ENCODE peak calls at places on chromosomes 11 and 22, in ten cellular contexts. B is naive thymus-derived CD4-positive, alpha-beta T cell; U is germinal center; W is nephron progenitor cell; L is NCI-H1930; D is neural progenitor cell; N is stimulated activated effector memory CD8-positive, alpha-beta T cell treated with anti-CD3 and anti-CD28 coated beads, Interleukin-12 subunit alpha, Interleukin-12 subunit beta, amount 100 ng/mL, for 72 hours; X is hippocampal formation; R is sciatic nerve; H is stimulated activated CD4-positive, alpha-beta T cell treated with anti-CD3 and anti-CD28 coated beads, Interleukin-4, amount 100 ng/mL, for 48 hours. M is an unnamed sample.

GRCh38 chr11:66956689-66957290 is 1.4 kb downstream of the PC start:
- DNase-seq in D (peak), H (no peak), N (no peak), B (no peak), W (peak), R (no peak), L (no peak), U (peak), X (no peak), M (no peak)

GRCh38 chr22:36334838-36335603 is 52.7 kb downstream of the MYH9 start:
- DNase-seq in N (no peak), R (no peak), L (no peak), B (no peak), W (no peak), H (no peak), D (peak), U (no peak), X (peak), M (no peak)

GRCh38 chr22:37735054-37735453 is 38.2 kb downstream of the TRIOBP start:
- DNase-seq in U (no peak), R (peak), L (no peak), W (peak), N (no peak), H (no peak), B (no peak), D (peak), X (peak), M (peak)

GRCh38 chr11:127804775-127805446 is 782.4 kb downstream of the ETS1 start:
- DNase-seq in B (no peak), H (no peak), L (no peak), N (no peak), W (no peak), X (no peak), D (no peak), R (no peak), U (no peak), M (no peak)

GRCh38 chr11:65814131-65814959 is 19.4 kb upstream of the SNX32 start:
- DNase-seq in D (no peak), U (no peak), H (no peak), L (no peak), N (no peak), B (no peak), X (no peak), W (no peak), R (no peak), M (peak)

GRCh38 chr11:75733346-75734107 is 15.9 kb downstream of the MOGAT2 start:
- DNase-seq in W (peak), D (peak), U (no peak), R (no peak), N (no peak), L (no peak), X (no peak), B (no peak), H (no peak), M (no peak)

GRCh38 chr22:29136715-29137700 is 64.2 kb downstream of the KREMEN1 start:
- DNase-seq in R (no peak), L (no peak), H (no peak), W (no peak), D (no peak), X (no peak), U (no peak), B (no peak), N (no peak), M (no peak)

GRCh38 chr22:26428515-26429457 is at the start of gene ASPHD2:
- DNase-seq in H (peak), D (peak), U (peak), X (peak), L (peak), N (peak), B (peak), R (no peak), W (peak), M (peak)

GRCh38 chr11:122344281-122344680 is 228.3 kb upstream of the BLID start:
- DNase-seq in B (no peak), D (no peak), R (no peak), N (no peak), W (no peak), H (no peak), L (no peak), U (no peak), X (no peak), M (no peak)

GRCh38 chr22:34623580-34623979 is 442.4 kb upstream of the ISX start:
- DNase-seq in U (no peak), D (no peak), L (no peak), W (no peak), H (no peak), B (no peak), X (no peak), R (no peak), N (no peak), M (no peak)

GRCh38 chr11:64299847-64300648 is at the start of gene CATSPERZ:
- DNase-seq in R (no peak), U (no peak), X (no peak), H (no peak), B (no peak), L (no peak), D (no peak), W (peak), N (no peak), M (peak)

GRCh38 chr11:103338621-103339484 is 229.6 kb downstream of the DYNC2H1 start:
- DNase-seq in X (no peak), U (no peak), N (no peak), L (no peak), R (no peak), H (no peak), W (peak), D (peak), B (no peak), M (no peak)

GRCh38 chr11:102926946-102927623 is 28.4 kb downstream of the MMP13 start:
- DNase-seq in D (no peak), U (no peak), N (no peak), L (no peak), R (no peak), H (no peak), W (no peak), X (no peak), B (no peak), M (no peak)

GRCh38 chr11:30000986-30001385 is 15.8 kb downstream of the KCNA4 start:
- DNase-seq in X (no peak), U (no peak), R (no peak), H (no peak), D (no peak), L (peak), B (no peak), N (no peak), W (no peak), M (no peak)

GRCh38 chr22:30290679-30291333 is 1.5 kb upstream of the CASTOR1 start:
- DNase-seq in W (no peak), N (no peak), L (no peak), H (no peak), R (peak), U (peak), B (no peak), X (peak), D (peak), M (peak)

GRCh38 chr11:65560555-65561418 is 2.6 kb upstream of the LTBP3 start:
- DNase-seq in W (peak), H (no peak), B (no peak), R (peak), L (no peak), D (peak), U (no peak), N (no peak), X (peak), M (no peak)

GRCh38 chr11:118438314-118438931 is 2.1 kb downstream of the KMT2A start:
- DNase-seq in U (peak), R (no peak), X (no peak), B (peak), N (peak), W (peak), H (peak), L (no peak), D (peak), M (peak)

M was measured in iPS-NIHi11.